ENCODE peak calls at places on chromosomes 2 and 18, in five cellular contexts. T, L, M, I and R are unnamed samples.

GRCh38 chr18:5979176-5979888 is 84.0 kb upstream of the TMEM200C start:
- DNase-seq in M (no peak), L (no peak), T (no peak), I (no peak), R (no peak)

GRCh38 chr2:135494503-135494902 is 36.5 kb downstream of the ZRANB3 start:
- DNase-seq in L (no peak), M (no peak), T (no peak), I (no peak), R (no peak)

GRCh38 chr2:362924-363323 is 75.0 kb upstream of the ALKAL2 start:
- DNase-seq in I (no peak), T (no peak), L (no peak), M (no peak), R (no peak)

GRCh38 chr2:8567469-8568108 is 114.3 kb upstream of the ID2 start:
- DNase-seq in T (no peak), L (no peak), M (no peak), I (no peak), R (no peak)

GRCh38 chr18:53792762-53793161 is 431.7 kb downstream of the MBD2 start:
- DNase-seq in M (no peak), I (no peak), T (no peak), L (no peak), R (no peak)

GRCh38 chr2:232000439-232000838 is 38.9 kb downstream of the DIS3L2 start:
- DNase-seq in I (no peak), L (no peak), T (no peak), M (no peak), R (no peak)

GRCh38 chr2:53938904-53939303 is 31.9 kb downstream of the PSME4 start:
- DNase-seq in I (no peak), L (no peak), M (no peak), T (no peak), R (no peak)

GRCh38 chr2:219511547-219512325 is 2.5 kb upstream of the ASIC4 start:
- DNase-seq in L (no peak), M (no peak), T (no peak), I (no peak), R (no peak)

GRCh38 chr2:168678153-168678853 is 124.1 kb upstream of the NOSTRIN start:
- DNase-seq in L (no peak), I (no peak), T (no peak), M (no peak), R (peak; percentile 28)

GRCh38 chr2:38068228-38068627 is 7.7 kb downstream of the CYP1B1 start:
- DNase-seq in L (no peak), I (no peak), M (no peak), T (no peak), R (no peak)

GRCh38 chr2:23599691-23600090 is 214.7 kb downstream of the KLHL29 start:
- DNase-seq in L (no peak), I (no peak), T (no peak), M (no peak), R (no peak)

GRCh38 chr18:45657357-45658335 is 42.4 kb downstream of the SLC14A2 start:
- DNase-seq in M (no peak), L (no peak), T (no peak), I (no peak), R (peak; percentile 14)

GRCh38 chr18:9755110-9755509 is 47.0 kb downstream of the RAB31 start:
- DNase-seq in M (no peak), L (no peak), T (no peak), I (no peak), R (no peak)

GRCh38 chr2:53509827-53510785 is 257.5 kb upstream of the CHAC2 start:
- DNase-seq in M (no peak), T (no peak), L (no peak), I (no peak), R (no peak)

GRCh38 chr2:204313256-204313655 is 232.0 kb upstream of the PARD3B start:
- DNase-seq in L (no peak), T (no peak), I (no peak), M (no peak), R (no peak)